ENCODE peak calls at places on chromosome 19, in nine cellular contexts. B is Panc1, P is upper lobe of left lung, F is spleen, A is K562, W is GM23338, R is H1, G is stomach, E is HCT116. Z is an unnamed sample.

GRCh38 chr19:3135961-3136683 is at the start of gene GNA15:
- DNase-seq in B (no peak), R (no peak), E (no peak), F (peak), P (peak), W (no peak), G (peak), A (no peak), Z (peak)

GRCh38 chr19:45518469-45518826 is 11.2 kb downstream of the VASP start:
- DNase-seq in W (no peak), E (no peak), A (no peak), P (no peak), B (no peak), G (peak), R (no peak), F (no peak), Z (no peak)

GRCh38 chr19:3968556-3969434 is 2.1 kb downstream of the DAPK3 start:
- DNase-seq in E (peak), G (peak), F (no peak), R (peak), B (peak), P (peak), A (peak), W (peak), Z (peak)

GRCh38 chr19:41623360-41623759 is 3.5 kb downstream of the CEACAM4 start:
- DNase-seq in B (no peak), G (no peak), A (no peak), E (no peak), P (peak), W (no peak), F (no peak), R (no peak), Z (no peak)

GRCh38 chr19:39284032-39284431 is 12.2 kb upstream of the IFNL1 start:
- DNase-seq in P (no peak), R (no peak), F (no peak), A (no peak), G (no peak), W (no peak), E (no peak), B (no peak), Z (no peak)

GRCh38 chr19:17484520-17485180 is 14.3 kb downstream of the SLC27A1 start:
- DNase-seq in P (no peak), E (no peak), G (no peak), F (no peak), W (peak), B (no peak), R (no peak), A (no peak), Z (no peak)

GRCh38 chr19:33325920-33326319 is 23.6 kb upstream of the CEBPA start:
- DNase-seq in F (no peak), E (no peak), R (no peak), A (no peak), P (no peak), B (no peak), G (no peak), W (no peak), Z (no peak)

GRCh38 chr19:37695144-37695899 is 24.2 kb downstream of the ZNF607 start:
- DNase-seq in E (no peak), F (no peak), G (no peak), P (no peak), R (no peak), W (peak), B (no peak), A (no peak), Z (no peak)

GRCh38 chr19:13132471-13133166 is 14.6 kb downstream of the NACC1 start:
- DNase-seq in W (no peak), G (no peak), F (no peak), A (no peak), B (no peak), R (no peak), P (no peak), E (no peak), Z (no peak)

GRCh38 chr19:45245826-45246225 is 619 bp upstream of the EXOC3L2 start:
- DNase-seq in R (no peak), W (no peak), B (no peak), E (no peak), A (no peak), P (no peak), G (no peak), F (no peak), Z (no peak)

GRCh38 chr19:46603195-46603637 is 2.1 kb downstream of the CALM3 start:
- DNase-seq in A (peak), B (no peak), W (no peak), E (no peak), P (no peak), R (no peak), G (peak), F (peak), Z (no peak)

GRCh38 chr19:39052243-39052746 is 19.9 kb upstream of the FBXO27 start:
- DNase-seq in B (peak), E (no peak), P (peak), W (peak), A (peak), G (peak), R (peak), F (peak), Z (peak)

GRCh38 chr19:29564574-29565005 is 38.8 kb downstream of the VSTM2B start:
- DNase-seq in G (no peak), B (no peak), A (no peak), P (no peak), W (no peak), E (no peak), F (no peak), R (no peak), Z (no peak)

GRCh38 chr19:29548483-29549085 is 22.8 kb downstream of the VSTM2B start:
- DNase-seq in P (peak), R (peak), F (peak), B (no peak), G (peak), A (no peak), E (no peak), W (no peak), Z (no peak)

GRCh38 chr19:17553256-17553655 is 2.2 kb upstream of the COLGALT1 start:
- DNase-seq in E (no peak), G (no peak), F (no peak), B (no peak), R (no peak), P (peak), W (peak), A (peak), Z (peak)

GRCh38 chr19:53958168-53958571 is 4.6 kb upstream of the CACNG8 start:
- DNase-seq in P (no peak), G (no peak), A (no peak), E (no peak), W (peak), R (peak), B (no peak), F (no peak), Z (no peak)

DNA sequence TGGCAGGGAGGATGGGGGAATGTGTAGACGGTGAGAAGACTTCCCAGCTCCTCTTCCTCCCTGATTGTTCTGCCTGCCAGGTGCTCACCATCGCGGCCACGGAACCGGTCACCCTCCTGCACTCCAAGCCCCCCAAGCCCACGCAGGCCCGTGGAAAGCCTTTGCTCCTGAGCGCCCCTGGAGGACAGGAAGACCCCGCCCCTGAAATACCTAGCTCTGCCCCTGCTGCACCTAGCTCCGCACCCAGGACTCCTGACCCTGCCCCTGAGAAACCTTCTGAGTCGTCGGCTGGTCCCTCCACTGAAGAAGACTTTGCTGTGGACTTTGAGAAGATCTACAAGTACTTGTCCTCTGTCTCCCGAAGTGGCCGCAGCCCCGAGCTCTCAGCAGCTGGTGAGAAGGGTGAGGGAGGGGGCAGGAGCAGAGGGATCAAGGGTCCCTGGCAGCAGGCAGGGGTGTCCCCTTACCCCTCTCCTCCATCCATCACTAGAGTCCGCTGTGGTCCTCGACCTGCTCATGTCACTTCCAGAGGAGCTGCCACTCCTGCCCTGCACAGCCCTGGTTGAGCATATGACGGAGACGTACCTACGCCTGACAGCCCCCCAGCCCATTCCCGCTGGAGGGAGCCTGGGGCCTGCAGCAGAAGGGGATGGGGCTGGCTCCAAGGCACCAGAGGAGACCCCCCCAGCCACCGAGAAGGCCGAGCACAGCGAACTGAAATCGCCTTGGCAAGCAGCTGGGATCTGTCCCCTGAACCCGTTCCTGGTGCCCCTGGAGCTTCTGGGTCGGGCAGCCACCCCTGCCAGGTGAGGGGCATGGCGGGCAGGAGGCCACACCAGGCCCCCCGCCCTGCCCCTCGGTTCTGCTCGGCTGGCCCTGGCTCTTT is 2.1 kb downstream of the SNAPC2 start:
- DNase-seq in G (no peak), E (no peak), F (peak), R (no peak), W (no peak), P (no peak), A (no peak), B (no peak), Z (no peak)
- TF ChIP-seq POLR2AphosphoS5 in G (no peak), E (no peak), F (no peak), R (no peak), W (no peak), P (no peak), A (no peak), B (no peak), Z (no peak)

GRCh38 chr19:6022570-6023049 is 44.7 kb upstream of the RANBP3 start:
- DNase-seq in W (no peak), A (no peak), B (no peak), F (no peak), E (no peak), G (no peak), R (no peak), P (no peak), Z (no peak)

GRCh38 chr19:6020972-6021805 is 43.2 kb upstream of the RANBP3 start:
- DNase-seq in E (no peak), G (peak), A (no peak), B (no peak), P (no peak), W (no peak), R (no peak), F (peak), Z (peak)

GRCh38 chr19:6021878-6022569 is 44.1 kb upstream of the RANBP3 start:
- DNase-seq in B (peak), E (peak), W (peak), R (peak), G (peak), F (peak), P (peak), A (peak), Z (peak)

GRCh38 chr19:6023936-6024335 is 46.0 kb upstream of the RANBP3 start:
- DNase-seq in R (no peak), E (no peak), G (no peak), B (no peak), P (no peak), F (peak), A (no peak), W (no peak), Z (no peak)

DNA sequence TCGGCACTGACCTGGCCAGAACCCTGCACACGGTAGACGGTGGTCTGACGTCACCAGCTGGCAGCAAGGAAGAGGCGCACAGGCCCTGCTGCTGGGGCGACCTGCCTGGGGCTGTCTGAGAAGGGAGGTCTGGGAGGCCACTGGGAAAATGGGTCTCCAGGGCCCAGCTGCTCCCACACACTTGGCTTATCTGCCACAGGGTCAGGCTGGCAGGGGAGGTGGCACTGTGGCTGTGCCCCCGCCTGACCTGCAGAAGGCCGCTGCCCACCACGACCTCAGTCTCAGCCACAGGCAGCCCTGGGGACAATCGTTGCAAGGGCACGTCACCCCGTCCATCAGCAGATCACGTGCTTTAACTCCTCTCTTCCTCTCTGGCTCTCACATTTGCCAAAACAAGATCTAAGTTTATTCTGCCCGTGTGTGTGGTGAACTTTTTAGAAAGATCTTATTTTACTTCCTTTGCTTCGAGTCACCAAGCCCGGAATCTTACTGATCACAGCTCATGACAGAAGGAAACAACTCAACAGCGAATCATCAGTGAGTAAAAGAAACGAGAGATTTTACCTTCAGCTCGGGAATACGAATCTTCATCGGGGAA is 45.2 kb upstream of the RANBP3 start:
- DNase-seq in A (no peak), W (no peak), P (no peak), F (peak), R (no peak), G (no peak), E (no peak), B (no peak), Z (no peak)
- H3K27ac ChIP-seq in A (no peak), W (no peak), P (peak), F (peak), R (no peak), G (peak), E (no peak), B (no peak), Z (no peak)

GRCh38 chr19:55654833-55655647 is at the start of gene U2AF2:
- DNase-seq in E (peak), B (no peak), A (peak), P (peak), W (peak), F (peak), R (peak), G (peak), Z (peak)
- TF ChIP-seq CTCF in E (no peak), B (no peak), A (no peak), P (no peak), W (no peak), F (peak), R (no peak), G (no peak), Z (no peak)

GRCh38 chr19:7931221-7932061 is 5.5 kb upstream of the CTXN1 start:
- DNase-seq in A (no peak), P (no peak), E (no peak), W (no peak), F (peak), B (no peak), G (no peak), R (no peak), Z (no peak)
- TF ChIP-seq POLR2AphosphoS5 in A (no peak), P (no peak), E (no peak), W (no peak), F (peak), B (no peak), G (no peak), R (no peak), Z (no peak)

GRCh38 chr19:9819590-9819898 is 665 bp upstream of the FBXL12 start:
- DNase-seq in R (no peak), E (no peak), P (no peak), A (no peak), F (no peak), G (no peak), B (no peak), W (no peak), Z (no peak)
- H3K27ac ChIP-seq in R (no peak), E (peak), P (peak), A (peak), F (peak), G (peak), B (peak), W (no peak), Z (peak)

DNA sequence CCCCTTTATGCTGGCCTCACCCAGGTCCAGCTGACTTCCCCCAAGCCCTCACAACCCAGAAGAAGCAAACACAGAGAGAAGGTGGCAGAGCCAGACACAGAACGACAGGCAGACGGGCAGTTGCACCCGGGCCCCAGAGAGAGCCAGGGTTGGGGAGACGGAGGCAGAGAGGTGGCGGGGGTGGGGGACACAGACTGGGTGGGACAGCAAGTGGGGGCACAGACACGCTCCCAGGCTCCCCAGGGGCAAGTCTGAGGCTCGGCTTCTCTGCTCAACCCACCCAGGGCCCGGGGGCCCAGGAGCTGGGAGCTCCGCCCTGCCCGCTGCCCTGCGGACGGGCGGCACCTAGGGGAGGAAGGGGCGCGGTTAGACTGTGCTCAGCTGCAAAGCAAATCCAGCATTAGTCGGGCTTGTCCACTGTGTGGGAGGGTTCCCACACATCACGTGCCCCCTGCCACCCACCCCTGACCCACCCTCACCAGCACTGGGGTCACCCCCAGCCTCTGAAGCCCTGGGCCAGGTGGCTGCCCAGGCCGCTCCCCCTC is 31.3 kb upstream of the ASF1B start:
- DNase-seq in P (peak), A (no peak), G (no peak), E (no peak), R (no peak), W (no peak), F (no peak), B (no peak), Z (no peak)
- TF ChIP-seq CTCF in P (no peak), A (no peak), G (no peak), E (no peak), R (no peak), W (no peak), F (no peak), B (no peak), Z (no peak)

GRCh38 chr19:50427997-50428425 is 4.7 kb upstream of the MYBPC2 start:
- DNase-seq in B (no peak), G (peak), A (no peak), P (peak), F (peak), E (no peak), R (peak), W (peak), Z (peak)
- TF ChIP-seq POLR2AphosphoS5 in B (no peak), G (peak), A (no peak), P (no peak), F (peak), E (no peak), R (peak), W (peak), Z (peak)

GRCh38 chr19:55601127-55601526 is 1.0 kb downstream of the ZNF524 start:
- DNase-seq in R (no peak), B (no peak), P (no peak), F (no peak), A (no peak), E (no peak), G (no peak), W (no peak), Z (peak)
- H3K27ac ChIP-seq in R (no peak), B (peak), P (peak), F (peak), A (peak), E (peak), G (peak), W (no peak), Z (peak)